ENCODE peak calls at places on chromosomes 3 and 15, in four cellular contexts. D is WTC11, T is HepG2, Y is K562. U is an unnamed sample.

GRCh38 chr3:136251511-136251910 is 1.4 kb downstream of the PCCB start:
- DNase-seq in Y (peak), T (no peak), D (no peak), U (no peak)

GRCh38 chr3:50299638-50299928 is 378 bp upstream of the HYAL3 start:
- DNase-seq in D (no peak), Y (no peak), T (peak), U (no peak)

GRCh38 chr3:4633078-4634004 is 140.2 kb downstream of the ITPR1 start:
- DNase-seq in Y (peak), T (peak), D (no peak), U (peak)

GRCh38 chr3:157333551-157333991 is 103.1 kb upstream of the PTX3 start:
- DNase-seq in Y (no peak), T (no peak), D (no peak), U (no peak)

GRCh38 chr3:129687586-129688125 is 81.2 kb upstream of the PLXND1 start:
- DNase-seq in T (no peak), D (no peak), Y (no peak), U (no peak)

GRCh38 chr15:91912336-91912735 is 58.8 kb downstream of the SLCO3A1 start:
- DNase-seq in D (no peak), Y (no peak), T (no peak), U (no peak)

GRCh38 chr15:101497484-101498034 is 8.1 kb upstream of the PCSK6 start:
- DNase-seq in Y (no peak), D (no peak), T (peak), U (no peak)

GRCh38 chr3:152302521-152303021 is 33.8 kb downstream of the MBNL1 start:
- DNase-seq in D (no peak), T (peak), Y (no peak), U (peak)

GRCh38 chr3:38519651-38520050 is 23.5 kb downstream of the EXOG start:
- DNase-seq in Y (peak), T (no peak), D (no peak), U (no peak)

GRCh38 chr3:131390331-131390730 is 8.8 kb downstream of the NUDT16 start:
- DNase-seq in Y (no peak), T (no peak), D (no peak), U (no peak)

GRCh38 chr3:64815691-64816225 is 128.0 kb upstream of the ADAMTS9 start:
- DNase-seq in D (no peak), Y (no peak), T (no peak), U (no peak)

GRCh38 chr3:11774296-11774877 is 72.3 kb downstream of the TAMM41 start:
- DNase-seq in D (peak), Y (peak), T (peak), U (no peak)

GRCh38 chr3:197186887-197187588 is 111.4 kb downstream of the DLG1 start:
- DNase-seq in D (no peak), Y (peak), T (peak), U (peak)

GRCh38 chr3:150391200-150391599 is 16.9 kb upstream of the TSC22D2 start:
- DNase-seq in Y (peak), T (no peak), D (no peak), U (no peak)

GRCh38 chr3:14550651-14551611 is 10.8 kb upstream of the GRIP2 start:
- DNase-seq in D (no peak), Y (no peak), T (no peak), U (no peak)

GRCh38 chr15:57375827-57376694 is at the start of gene CGNL1:
- DNase-seq in Y (no peak), D (peak), T (peak), U (no peak)

GRCh38 chr15:34297059-34297458 is 40.5 kb downstream of the SLC12A6 start:
- DNase-seq in Y (no peak), D (no peak), T (no peak), U (no peak)

GRCh38 chr3:173902866-173903265 is 505.3 kb downstream of the NLGN1 start:
- DNase-seq in Y (no peak), T (no peak), D (no peak), U (no peak)

GRCh38 chr15:56056626-56057025 is 63.2 kb upstream of the NEDD4 start:
- DNase-seq in D (no peak), T (no peak), Y (no peak), U (no peak)

GRCh38 chr15:99564221-99565030 is 1.4 kb upstream of the MEF2A start:
- DNase-seq in Y (peak), T (peak), D (no peak), U (peak)

GRCh38 chr3:193869221-193870201 is 266.4 kb upstream of the HES1 start:
- DNase-seq in T (no peak), D (peak), Y (no peak), U (no peak)

GRCh38 chr15:62979252-62979651 is 63.3 kb upstream of the TPM1 start:
- DNase-seq in D (no peak), T (no peak), Y (no peak), U (no peak)

GRCh38 chr15:45157974-45158373 is 28.2 kb downstream of the DUOX1 start:
- DNase-seq in D (no peak), Y (peak), T (no peak), U (no peak)

DNA sequence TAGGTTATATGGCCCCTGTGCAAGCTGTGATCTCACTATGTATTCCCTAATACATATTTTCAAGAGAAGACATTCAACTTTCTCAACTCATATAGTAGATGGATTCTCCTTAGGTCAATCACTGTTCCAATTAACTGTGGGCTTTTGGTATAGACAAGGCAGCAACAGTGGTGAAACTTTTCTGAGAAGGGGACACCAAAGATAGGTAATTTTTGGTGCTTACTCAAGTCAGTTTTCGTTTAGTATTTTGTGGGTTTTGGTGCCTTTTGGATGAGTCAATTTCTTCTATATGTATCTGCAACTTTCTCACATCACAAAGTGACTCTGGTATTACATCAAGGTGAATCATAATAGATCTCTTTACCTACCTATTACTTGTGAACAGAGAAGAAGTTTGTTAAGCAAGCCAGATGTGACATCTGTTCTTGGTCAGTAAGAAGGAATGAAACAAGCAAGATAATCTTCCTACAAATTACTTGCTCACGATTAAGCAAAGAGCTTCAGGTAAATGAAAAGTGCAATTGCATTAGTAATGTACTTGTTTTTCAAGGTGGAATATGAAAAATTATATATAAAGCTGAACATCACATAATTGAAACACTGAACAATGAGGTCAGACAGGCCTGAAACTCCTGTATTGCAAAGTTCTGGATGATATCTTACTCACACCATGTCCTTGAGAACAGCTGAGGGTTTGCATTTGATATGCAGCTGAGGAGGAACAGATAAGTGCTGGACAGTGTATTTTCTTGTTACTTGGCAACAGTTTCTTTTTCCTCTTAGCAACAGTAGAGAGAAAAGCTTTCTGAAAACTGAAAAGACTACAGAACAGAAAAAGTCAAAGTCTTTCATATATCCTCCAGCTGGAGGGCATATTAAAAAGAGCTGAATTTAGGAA is 732.5 kb upstream of the DPPA4 start:
- DNase-seq in T (no peak), Y (no peak), D (no peak), U (no peak)
- TF ChIP-seq CTCF in T (no peak), Y (no peak), D (no peak), U (no peak)

DNA sequence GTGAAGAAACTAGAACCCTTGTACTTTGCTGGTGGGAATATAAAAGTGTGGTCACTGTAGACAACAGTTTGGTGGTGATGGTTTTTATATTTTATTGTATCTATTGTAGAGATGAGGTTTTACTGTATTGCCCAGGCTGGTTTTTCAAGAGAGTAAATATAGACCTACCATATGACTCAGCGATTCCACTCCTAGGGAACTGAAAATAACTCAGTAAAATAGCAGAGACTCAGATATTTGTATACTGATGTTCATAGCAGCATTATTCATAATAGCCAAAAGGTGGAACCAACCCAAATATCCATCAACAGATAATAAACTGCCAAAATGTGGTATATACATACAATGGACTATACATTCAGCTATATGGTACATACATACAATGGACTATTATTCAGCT is 68.8 kb upstream of the IL12A start:
- DNase-seq in Y (no peak), D (no peak), T (no peak), U (no peak)
- TF ChIP-seq CBFB in Y (no peak), D (no peak), T (no peak), U (no peak)

GRCh38 chr3:9249273-9250192 is at the start of gene SRGAP3:
- DNase-seq in Y (peak), T (peak), D (peak), U (peak)
- TF ChIP-seq CTCF in Y (peak), T (peak), D (no peak), U (peak)

DNA sequence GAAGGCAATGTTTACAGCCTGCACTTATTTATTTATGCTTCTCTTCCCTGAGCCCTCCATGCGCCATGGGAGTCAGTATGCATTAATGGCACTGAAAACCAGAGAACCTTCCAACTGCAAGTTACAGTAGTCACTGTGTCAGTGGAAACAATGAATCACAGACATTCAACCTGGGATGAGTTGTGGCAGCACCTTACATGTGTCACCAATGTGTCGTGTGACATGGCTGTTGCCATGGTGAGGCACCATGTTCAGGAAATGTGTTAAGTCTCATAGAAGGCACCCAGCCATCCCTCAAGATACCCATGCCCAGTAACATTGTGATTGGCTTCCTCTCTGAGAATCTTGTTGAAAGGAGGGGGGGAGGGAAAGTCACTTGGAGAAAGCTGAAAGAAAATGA is 105.0 kb downstream of the FOXP1 start:
- DNase-seq in D (no peak), Y (no peak), T (no peak), U (no peak)
- TF ChIP-seq CBFB in D (no peak), Y (no peak), T (no peak), U (no peak)

DNA sequence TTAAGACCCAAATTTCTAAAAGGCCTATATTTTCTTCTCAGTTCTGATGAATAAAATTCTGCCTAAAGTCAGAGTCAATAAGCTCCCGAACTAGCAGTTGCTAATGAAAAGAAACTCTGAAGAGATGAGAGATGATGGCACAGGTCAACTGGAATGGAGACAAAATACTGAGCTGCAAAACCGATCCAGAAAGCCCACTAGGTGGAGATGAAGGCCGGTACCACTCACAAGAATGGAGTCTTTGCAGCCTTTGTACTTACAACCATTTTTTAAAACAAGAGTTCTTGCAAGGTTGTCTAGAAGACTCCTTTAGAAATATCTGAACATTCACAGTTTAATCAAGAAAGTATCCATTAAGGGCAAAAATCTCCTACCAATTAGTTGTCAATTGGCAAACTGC is 119.9 kb upstream of the TJP1 start:
- DNase-seq in Y (no peak), D (no peak), T (no peak), U (no peak)
- TF ChIP-seq CTCF in Y (peak), D (no peak), T (peak), U (no peak)

DNA sequence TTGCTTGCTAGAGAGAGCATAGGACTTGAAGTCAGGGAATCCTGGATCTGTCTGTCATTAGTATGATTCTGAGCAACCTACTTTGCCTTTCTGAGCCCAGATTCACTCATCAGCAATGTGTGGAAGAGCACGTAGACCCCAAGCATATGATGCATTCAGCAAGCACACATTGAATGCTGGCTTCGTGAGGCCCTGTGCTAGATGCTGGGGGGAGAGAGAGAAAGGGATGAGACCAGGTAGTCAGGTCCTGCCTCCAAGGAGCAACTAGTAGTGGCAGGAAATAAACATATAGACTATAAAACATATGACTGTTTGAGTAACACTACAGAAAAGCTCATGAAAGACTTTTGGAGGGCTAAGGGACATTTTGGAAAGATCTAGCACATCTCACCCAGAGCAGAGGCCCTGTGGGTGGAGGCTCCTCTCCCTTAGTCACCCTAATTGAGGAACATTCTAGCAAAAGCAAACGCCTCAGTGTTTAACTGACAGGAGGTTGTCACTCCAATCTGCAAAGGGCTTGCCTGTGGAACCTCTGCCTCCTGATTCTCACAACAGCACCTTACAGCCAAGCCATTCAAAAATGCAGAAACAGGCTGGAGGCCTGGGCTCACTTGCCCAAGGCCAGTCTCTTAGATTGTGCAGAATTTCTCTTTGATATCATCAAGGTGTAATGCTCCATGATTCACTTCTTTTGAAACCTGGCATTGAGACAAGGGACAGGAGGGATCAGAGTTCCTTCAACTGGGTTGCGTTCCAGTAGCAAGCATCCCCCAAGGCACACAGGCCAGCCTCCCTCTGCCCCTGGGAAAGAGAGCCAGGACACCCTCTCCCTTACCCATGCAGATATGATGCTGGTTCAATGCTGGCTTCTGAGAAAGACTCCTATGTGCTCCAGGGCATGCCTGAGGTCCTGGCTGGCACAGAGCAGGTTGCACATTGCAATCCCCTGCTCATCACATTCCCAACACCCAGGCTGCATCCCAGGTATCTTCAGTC is 26.1 kb downstream of the STARD5 start:
- DNase-seq in T (no peak), Y (no peak), D (no peak), U (no peak)
- TF ChIP-seq CBFB in T (no peak), Y (no peak), D (no peak), U (no peak)